ENCODE peak calls at places on chromosomes 11 and 22, in ten cellular contexts. K is AG10803; Q is heart left ventricle; S is PC-9; H is endothelial cell; X is activated CD8-positive, alpha-beta T cell treated with anti-CD3 and anti-CD28 coated beads for 36 hours; J is fibroblast of pulmonary artery; L is GM23338; N is progenitor cell of endocrine pancreas; U is osteocyte. Z is an unnamed sample.

GRCh38 chr11:130427581-130428211 is 713 bp downstream of the ADAMTS8 start:
- DNase-seq in K (no peak), Q (no peak), S (no peak), H (peak), X (peak), J (no peak), L (peak), N (peak), U (no peak), Z (no peak)

GRCh38 chr11:58562375-58562800 is 13.3 kb downstream of the LPXN start:
- DNase-seq in K (no peak), Q (no peak), S (no peak), H (no peak), X (no peak), J (no peak), L (no peak), N (no peak), U (no peak), Z (peak)

GRCh38 chr22:26579331-26579886 is 10.5 kb downstream of the TPST2 start:
- DNase-seq in K (no peak), Q (no peak), S (no peak), H (no peak), X (peak), J (no peak), L (no peak), N (no peak), U (no peak), Z (peak)

GRCh38 chr11:76234704-76235232 is 28.5 kb upstream of the WNT11 start:
- DNase-seq in K (no peak), Q (peak), S (no peak), H (no peak), X (no peak), J (no peak), L (no peak), N (no peak), U (no peak), Z (peak)

GRCh38 chr22:31102441-31103081 is 4.8 kb downstream of the SELENOM start:
- DNase-seq in K (peak), Q (peak), S (peak), H (no peak), X (no peak), J (peak), L (no peak), N (no peak), U (peak), Z (no peak)

GRCh38 chr22:44164031-44164430 is 16.7 kb upstream of the PARVG start:
- DNase-seq in K (no peak), Q (no peak), S (no peak), H (no peak), X (no peak), J (no peak), L (no peak), N (no peak), U (no peak), Z (no peak)

GRCh38 chr11:569273-569885 is 6.9 kb upstream of the PHRF1 start:
- DNase-seq in K (peak), Q (peak), S (no peak), H (no peak), X (no peak), J (no peak), L (peak), N (no peak), U (no peak), Z (no peak)

GRCh38 chr22:41910599-41911291 is 4.1 kb downstream of the SHISA8 start:
- DNase-seq in K (peak), Q (no peak), S (peak), H (peak), X (peak), J (no peak), L (peak), N (no peak), U (no peak), Z (no peak)

GRCh38 chr22:37896181-37896592 is 9.9 kb upstream of the MICALL1 start:
- DNase-seq in K (no peak), Q (no peak), S (peak), H (peak), X (peak), J (peak), L (peak), N (no peak), U (no peak), Z (peak)

GRCh38 chr11:65133724-65134123 is 595 bp downstream of the SYVN1 start:
- DNase-seq in K (no peak), Q (no peak), S (no peak), H (peak), X (no peak), J (peak), L (no peak), N (no peak), U (no peak), Z (no peak)

GRCh38 chr22:17262976-17263375 is 43.7 kb upstream of the ADA2 start:
- DNase-seq in K (no peak), Q (no peak), S (no peak), H (no peak), X (no peak), J (no peak), L (no peak), N (no peak), U (no peak), Z (no peak)

GRCh38 chr22:17266261-17266971 is 47.2 kb upstream of the ADA2 start:
- DNase-seq in K (no peak), Q (peak), S (no peak), H (peak), X (peak), J (no peak), L (peak), N (no peak), U (no peak), Z (no peak)

GRCh38 chr22:17264321-17265052 is 45.3 kb upstream of the ADA2 start:
- DNase-seq in K (peak), Q (no peak), S (no peak), H (peak), X (no peak), J (peak), L (peak), N (no peak), U (no peak), Z (no peak)

GRCh38 chr22:17267661-17268330 is 48.6 kb upstream of the ADA2 start:
- DNase-seq in K (no peak), Q (no peak), S (no peak), H (no peak), X (no peak), J (no peak), L (peak), N (no peak), U (no peak), Z (no peak)

GRCh38 chr22:17265649-17266248 is 46.5 kb upstream of the ADA2 start:
- DNase-seq in K (no peak), Q (no peak), S (no peak), H (no peak), X (no peak), J (no peak), L (no peak), N (no peak), U (no peak), Z (no peak)
- TF ChIP-seq CTCF in K (no peak), Q (no peak), S (no peak), H (no peak), X (no peak), J (no peak), L (no peak), N (no peak), U (no peak), Z (no peak)

GRCh38 chr11:21142007-21142406 is 472.6 kb downstream of the NELL1 start:
- DNase-seq in K (no peak), Q (no peak), S (no peak), H (peak), X (no peak), J (no peak), L (peak), N (no peak), U (no peak), Z (no peak)
- TF ChIP-seq CTCF in K (no peak), Q (no peak), S (no peak), H (peak), X (no peak), J (no peak), L (peak), N (peak), U (no peak), Z (no peak)

GRCh38 chr11:72598901-72599300 is 75.3 kb downstream of the PDE2A start:
- DNase-seq in K (peak), Q (peak), S (peak), H (peak), X (no peak), J (peak), L (peak), N (peak), U (no peak), Z (no peak)
- TF ChIP-seq CTCF in K (peak), Q (peak), S (peak), H (peak), X (no peak), J (peak), L (peak), N (peak), U (peak), Z (no peak)

DNA sequence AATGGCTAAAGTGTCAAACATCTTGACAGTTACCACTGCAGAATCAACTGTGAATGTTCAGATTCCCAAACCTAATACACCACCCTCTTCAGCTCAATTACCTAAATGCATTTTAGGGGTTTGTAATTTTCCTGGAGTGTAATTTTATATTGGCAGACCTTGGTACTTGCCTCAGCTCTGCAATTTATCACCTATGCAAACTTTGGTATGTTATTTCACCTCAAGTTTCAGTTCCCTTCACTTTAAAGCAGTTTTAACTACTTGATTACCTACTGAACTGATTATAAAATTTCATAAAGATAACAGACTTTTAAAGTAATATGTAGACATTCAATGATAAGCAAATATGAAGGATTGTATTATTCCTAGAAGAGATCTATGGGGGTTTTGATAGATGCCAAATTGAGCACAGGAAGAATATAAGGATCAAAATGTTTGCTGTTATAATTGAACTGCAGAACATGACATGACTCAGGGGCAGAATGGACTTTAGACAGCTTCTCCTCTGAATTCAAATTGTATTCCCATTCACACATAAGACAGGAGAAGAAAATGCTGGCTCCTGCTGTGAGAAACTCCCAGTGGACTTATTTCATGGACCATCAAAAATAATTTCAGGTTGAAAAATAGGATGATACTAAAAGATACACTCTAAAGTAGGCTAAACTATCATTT is 491.5 kb upstream of the LUZP2 start:
- DNase-seq in K (no peak), Q (no peak), S (no peak), H (no peak), X (no peak), J (no peak), L (no peak), N (no peak), U (no peak), Z (no peak)
- TF ChIP-seq CTCF in K (no peak), Q (no peak), S (no peak), H (no peak), X (no peak), J (no peak), L (no peak), N (no peak), U (no peak), Z (no peak)

GRCh38 chr22:35614404-35614803 is 2.7 kb downstream of the MB start:
- DNase-seq in K (no peak), Q (no peak), S (no peak), H (no peak), X (no peak), J (no peak), L (no peak), N (no peak), U (no peak), Z (no peak)
- TF ChIP-seq CTCF in K (no peak), Q (no peak), S (no peak), H (no peak), X (no peak), J (no peak), L (no peak), N (no peak), U (no peak), Z (no peak)

GRCh38 chr11:22539851-22540376 is 85.7 kb downstream of the FANCF start:
- DNase-seq in K (peak), Q (no peak), S (no peak), H (no peak), X (no peak), J (peak), L (peak), N (no peak), U (no peak), Z (no peak)
- TF ChIP-seq CTCF in K (peak), Q (peak), S (peak), H (no peak), X (no peak), J (peak), L (peak), N (peak), U (peak), Z (no peak)

Z was measured in GM13976.